ENCODE peak calls at places on chromosomes 7 and 10, in five cellular contexts. H, U, I, K and E are unnamed samples. For H3K36me3, the result is how much of the 10 kb centered on the place peaks cover.

GRCh38 chr10:91432175-91432574 is 22.0 kb downstream of the HECTD2 start:
- DNase-seq in H (no peak), U (no peak), I (no peak), K (no peak), E (no peak)

GRCh38 chr10:132062641-132063390 is 2.9 kb upstream of the JAKMIP3 start:
- DNase-seq in H (no peak), U (no peak), I (no peak), K (no peak), E (no peak)

GRCh38 chr10:87646920-87647319 is 12.8 kb upstream of the PAPSS2 start:
- DNase-seq in H (no peak), U (no peak), I (no peak), K (no peak), E (peak)

GRCh38 chr7:72190919-72191318 is 221.2 kb downstream of the CALN1 start:
- DNase-seq in H (no peak), U (no peak), I (no peak), K (no peak), E (no peak)

GRCh38 chr7:1386623-1387220 is 72.5 kb downstream of the MICALL2 start:
- DNase-seq in H (no peak), U (no peak), I (no peak), K (no peak), E (no peak)

GRCh38 chr10:74929197-74929596 is 102.8 kb downstream of the KAT6B start:
- DNase-seq in H (no peak), U (no peak), I (no peak), K (no peak), E (no peak)

GRCh38 chr10:24718031-24718855 is 5.4 kb downstream of the ARHGAP21 start:
- DNase-seq in H (no peak), U (no peak), I (no peak), K (no peak), E (peak)

GRCh38 chr7:88377421-88377820 is 70.7 kb upstream of the STEAP4 start:
- DNase-seq in H (no peak), U (peak), I (peak), K (no peak), E (peak)

GRCh38 chr10:59944339-59944935 is 38.1 kb upstream of the CCDC6 start:
- DNase-seq in H (no peak), U (no peak), I (no peak), K (no peak), E (peak)

GRCh38 chr10:129511086-129511485 is 44.0 kb downstream of the MGMT start:
- DNase-seq in H (no peak), U (no peak), I (no peak), K (no peak), E (no peak)

GRCh38 chr10:30186371-30186875 is 127.0 kb upstream of the JCAD start:
- DNase-seq in H (no peak), U (peak), I (peak), K (peak), E (no peak)

GRCh38 chr7:86932038-86932512 is 127.4 kb downstream of the ELAPOR2 start:
- DNase-seq in H (no peak), U (no peak), I (no peak), K (peak), E (peak)

GRCh38 chr7:1920266-1920681 is 250.2 kb downstream of the ELFN1 start:
- DNase-seq in H (peak), U (no peak), I (no peak), K (no peak), E (no peak)

GRCh38 chr7:128833148-128833938 is 3.1 kb downstream of the FLNC start:
- DNase-seq in H (no peak), U (peak), I (peak), K (peak), E (peak)

GRCh38 chr7:5550831-5551230 is 127.2 kb upstream of the TNRC18 start:
- DNase-seq in H (no peak), U (no peak), I (no peak), K (no peak), E (no peak)

GRCh38 chr7:113892818-113893217 is 26.0 kb downstream of the PPP1R3A start:
- DNase-seq in H (no peak), U (no peak), I (no peak), K (no peak), E (peak)

GRCh38 chr7:49398730-49399129 is 374.7 kb upstream of the VWC2 start:
- DNase-seq in H (no peak), U (no peak), I (no peak), K (no peak), E (peak)

GRCh38 chr10:105837951-105838350 is 1196.9 kb downstream of the SORCS3 start:
- DNase-seq in H (no peak), U (no peak), I (peak), K (no peak), E (peak)

DNA sequence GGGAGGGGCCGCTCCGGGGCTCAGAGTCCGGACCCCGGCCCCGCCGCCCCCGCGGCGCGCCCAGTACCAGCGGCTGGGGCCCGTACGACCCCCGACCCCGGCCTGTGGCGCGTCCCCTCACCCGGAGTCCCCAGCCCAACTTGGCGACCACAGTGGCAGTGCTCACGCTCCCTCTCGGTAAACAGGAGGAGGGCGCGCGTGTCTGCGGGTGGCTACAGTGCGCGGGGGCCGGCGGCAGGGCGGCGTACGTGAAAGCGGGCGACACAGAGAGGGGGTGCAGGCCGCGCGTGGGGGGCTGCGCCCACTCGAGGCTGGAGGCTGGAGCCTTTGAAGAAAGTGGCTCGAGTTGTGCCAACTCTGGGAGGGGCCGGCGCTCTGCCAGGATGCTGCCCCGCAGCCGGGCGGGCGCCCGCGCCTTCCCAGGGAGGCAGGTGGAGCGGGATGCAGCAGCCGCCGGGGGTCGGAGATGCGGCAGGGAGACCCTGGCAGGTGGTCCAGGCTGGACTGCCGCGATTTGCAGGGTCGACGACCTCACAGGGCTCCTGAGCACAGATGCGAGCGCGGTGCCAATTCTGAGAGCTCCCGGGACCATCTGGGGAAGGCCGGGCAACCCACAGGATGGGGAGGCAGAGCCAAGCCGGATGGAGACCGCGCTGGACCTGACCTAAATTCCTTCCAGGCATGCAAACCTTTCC is 655 bp downstream of the PTPRE start:
- DNase-seq in H (no peak), U (no peak), I (peak), K (no peak), E (no peak)
- TF ChIP-seq CTCF in H (no peak), U (no peak), I (no peak), K (no peak), E (no peak)

GRCh38 chr7:158448701-158449100 is 138.9 kb downstream of the PTPRN2 start:
- DNase-seq in H (no peak), U (no peak), I (no peak), K (no peak), E (no peak)
- H3K4me3 ChIP-seq in H (no peak), U (no peak), I (no peak), K (no peak), E (no peak)

DNA sequence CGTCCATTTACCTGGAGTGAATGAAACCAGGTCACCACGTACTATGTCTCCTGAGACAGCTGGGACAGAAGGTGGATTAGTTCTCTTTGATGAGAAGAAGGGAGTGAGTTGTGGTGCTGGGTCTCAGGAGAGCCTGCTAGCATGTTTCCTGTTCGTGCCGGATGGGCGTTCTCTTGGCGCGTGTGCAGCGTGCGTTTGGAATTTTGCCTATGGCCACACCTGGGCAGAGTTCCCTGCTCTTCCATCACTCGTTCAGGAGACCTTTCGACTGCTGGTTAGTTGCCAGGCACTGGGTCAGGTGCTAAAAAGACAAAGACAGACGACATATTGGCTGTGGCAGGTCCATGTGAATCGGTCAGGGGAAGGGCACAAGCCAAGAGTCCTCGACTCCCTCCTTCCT is 90.3 kb downstream of the TRRAP start:
- DNase-seq in H (no peak), U (no peak), I (no peak), K (no peak), E (no peak)
- H3K36me3 ChIP-seq in H (half or more), U (under half), I (under half), K (under half), E (under half)

DNA sequence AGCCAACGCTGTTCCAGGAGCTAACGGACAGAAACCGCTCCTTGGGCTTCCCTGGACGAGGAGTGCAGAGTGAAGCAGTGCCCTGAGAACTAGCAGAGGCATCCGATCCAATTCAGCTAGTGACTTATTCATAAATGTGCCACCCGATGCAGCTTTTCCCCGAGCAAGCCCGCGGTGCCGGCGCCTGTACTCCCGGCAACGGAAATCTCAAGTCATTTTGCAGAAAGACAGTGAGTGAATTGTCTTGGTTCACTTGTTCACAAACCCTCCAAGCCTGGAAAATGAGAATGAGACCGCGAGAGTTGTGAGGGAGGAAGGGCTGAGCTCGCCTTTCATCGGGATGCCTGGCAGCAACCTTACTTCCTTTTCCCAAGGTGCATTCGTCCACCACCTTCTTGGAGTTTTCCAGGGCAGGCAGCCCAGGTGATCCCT is 87.5 kb downstream of the COBL start:
- DNase-seq in H (no peak), U (no peak), I (no peak), K (no peak), E (no peak)
- TF ChIP-seq CTCF in H (no peak), U (no peak), I (no peak), K (no peak), E (no peak)

DNA sequence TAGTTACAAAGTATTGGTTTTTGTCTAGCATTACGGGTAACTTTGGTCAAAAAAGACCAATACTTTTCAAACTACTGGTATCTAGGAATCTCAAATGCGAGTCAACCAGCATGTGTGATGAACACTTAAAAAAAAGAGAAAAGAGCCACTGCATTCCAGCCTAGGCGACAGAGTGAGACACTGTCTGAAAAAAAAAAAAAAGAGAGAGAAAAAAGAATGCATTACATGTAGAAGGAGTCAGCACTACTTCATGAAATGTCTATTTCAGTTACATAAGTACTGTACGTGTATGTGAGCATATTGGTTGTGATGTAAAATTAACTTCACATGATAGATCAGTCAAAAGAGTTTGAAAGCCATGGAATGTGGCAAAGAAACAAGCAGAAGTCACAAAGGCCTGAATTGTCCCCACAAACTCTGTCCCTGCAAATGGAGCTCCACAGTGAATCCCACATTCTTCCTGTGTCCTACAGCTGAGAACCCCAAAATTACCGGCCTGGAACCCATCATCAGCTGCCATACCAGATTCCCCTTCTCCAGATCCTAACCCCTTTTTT is 1.6 kb downstream of the DENND11 start:
- DNase-seq in H (no peak), U (no peak), I (no peak), K (no peak), E (peak)
- H3K4me3 ChIP-seq in H (peak), U (peak), I (no peak), K (no peak), E (no peak)

DNA sequence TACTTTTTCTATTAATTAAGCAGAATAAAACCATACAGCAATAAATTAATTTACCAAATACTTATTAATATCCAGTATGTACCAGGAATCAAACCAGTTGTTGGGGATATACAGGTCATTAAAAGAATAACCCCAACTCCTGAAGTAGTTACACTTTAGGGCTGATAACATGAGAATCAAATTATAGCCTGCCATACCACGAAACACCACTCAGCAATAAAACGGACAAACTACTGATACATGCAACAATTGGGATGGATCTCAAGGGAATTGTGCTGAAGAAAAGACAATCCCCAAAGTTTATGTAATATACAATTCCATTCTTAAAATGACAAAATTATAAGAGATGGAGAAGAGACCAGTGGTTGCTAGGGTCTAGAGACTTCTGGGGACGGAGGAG is 22.7 kb downstream of the MCMBP start:
- DNase-seq in H (no peak), U (no peak), I (no peak), K (no peak), E (no peak)
- H3K36me3 ChIP-seq in H (half or more), U (under half), I (under half), K (under half), E (under half)

DNA sequence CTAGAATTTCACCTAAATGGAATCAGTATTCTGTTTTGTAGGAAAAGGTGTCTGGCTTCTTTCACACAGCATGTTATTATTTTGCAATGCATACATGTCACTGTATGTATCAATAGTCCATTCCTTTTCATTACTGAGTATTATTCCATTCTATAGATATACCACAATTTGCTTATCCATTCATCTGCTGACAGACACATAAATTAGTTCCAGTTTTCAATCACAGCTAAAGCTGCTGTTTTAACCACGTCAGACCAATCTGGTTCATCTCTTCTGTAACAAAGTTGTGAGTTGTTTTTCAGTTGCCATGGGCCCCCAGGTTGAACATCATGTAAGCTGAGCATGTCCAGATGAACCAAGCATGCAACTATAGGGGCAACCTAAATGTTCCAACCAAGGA is 282.1 kb upstream of the MKLN1 start:
- DNase-seq in H (no peak), U (no peak), I (no peak), K (no peak), E (no peak)
- TF ChIP-seq CTCF in H (no peak), U (no peak), I (no peak), K (no peak), E (no peak)

GRCh38 chr7:151064454-151064853 is 5.1 kb downstream of the SLC4A2 start:
- DNase-seq in H (no peak), U (no peak), I (no peak), K (no peak), E (no peak)

GRCh38 chr7:151062111-151062398 is 2.7 kb downstream of the SLC4A2 start:
- DNase-seq in H (no peak), U (no peak), I (no peak), K (no peak), E (no peak)

GRCh38 chr7:151061241-151062110 is 2.1 kb downstream of the SLC4A2 start:
- DNase-seq in H (no peak), U (no peak), I (no peak), K (no peak), E (no peak)

GRCh38 chr7:151062399-151063211 is 3.2 kb downstream of the SLC4A2 start:
- DNase-seq in H (no peak), U (peak), I (peak), K (peak), E (no peak)

DNA sequence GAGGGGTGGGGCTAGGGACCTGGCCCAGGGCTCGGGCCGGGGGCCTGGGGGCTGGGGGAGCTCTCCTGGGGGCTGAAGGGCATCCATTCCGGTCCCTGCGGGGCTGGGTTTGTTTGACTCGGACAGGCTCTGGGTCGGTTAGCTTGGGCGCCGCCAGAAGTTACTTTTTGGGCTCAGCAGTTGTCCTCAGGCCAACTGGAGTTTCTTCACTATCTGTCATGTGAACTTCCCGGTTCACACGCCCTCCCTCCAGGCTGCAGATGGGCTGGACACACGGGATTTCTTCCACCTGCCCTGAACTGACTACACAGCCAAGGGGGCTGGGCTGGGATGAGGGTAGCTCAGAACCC is 3.8 kb downstream of the SLC4A2 start:
- DNase-seq in H (no peak), U (peak), I (peak), K (peak), E (no peak)
- H3K4me3 ChIP-seq in H (no peak), U (peak), I (no peak), K (no peak), E (no peak)

GRCh38 chr7:95590387-95591248 is 5.7 kb downstream of the PDK4 start:
- DNase-seq in H (no peak), U (no peak), I (no peak), K (no peak), E (no peak)
- H3K36me3 ChIP-seq in H (under half), U (under half), I (under half), K (under half), E (under half)